ENCODE peak calls at places on chromosomes 11 and 22, in seven cellular contexts. D is transverse colon, S is OCI-LY7, X is heart right ventricle, U is aorta, I is cardiac fibroblast, C is lower leg skin. T is an unnamed sample.

GRCh38 chr11:27865105-27865504 is 164.8 kb upstream of the BDNF start:
- DNase-seq in D (no peak), S (no peak), X (no peak), U (no peak), I (no peak), C (no peak), T (no peak)

GRCh38 chr11:121372671-121373429 is 79.3 kb upstream of the SORL1 start:
- DNase-seq in D (no peak), S (peak), X (no peak), U (no peak), I (no peak), C (no peak), T (no peak)

GRCh38 chr22:44108806-44109385 is 71.8 kb upstream of the PARVG start:
- DNase-seq in D (no peak), S (no peak), X (no peak), U (peak), I (no peak), C (no peak), T (no peak)

GRCh38 chr22:44020981-44021380 is 3.1 kb upstream of the PARVB start:
- DNase-seq in D (no peak), S (no peak), X (no peak), U (no peak), I (peak), C (no peak), T (no peak)

GRCh38 chr11:130581631-130582030 is 133.2 kb downstream of the ADAMTS15 start:
- DNase-seq in D (no peak), S (no peak), X (no peak), U (no peak), I (peak), C (no peak), T (no peak)

GRCh38 chr11:56642339-56642738 is at the start of gene OR5AP2:
- DNase-seq in D (no peak), S (no peak), X (no peak), U (no peak), I (no peak), C (no peak), T (no peak)

GRCh38 chr11:1888811-1889526 is 2.7 kb downstream of the PRR33 start:
- DNase-seq in D (peak), S (no peak), X (no peak), U (no peak), I (no peak), C (no peak), T (peak)

GRCh38 chr11:8384199-8384821 is 120.6 kb upstream of the LMO1 start:
- DNase-seq in D (peak), S (no peak), X (no peak), U (no peak), I (peak), C (no peak), T (peak)

GRCh38 chr11:77602385-77603105 is 12.8 kb downstream of the AQP11 start:
- DNase-seq in D (no peak), S (no peak), X (no peak), U (no peak), I (peak), C (no peak), T (no peak)

DNA sequence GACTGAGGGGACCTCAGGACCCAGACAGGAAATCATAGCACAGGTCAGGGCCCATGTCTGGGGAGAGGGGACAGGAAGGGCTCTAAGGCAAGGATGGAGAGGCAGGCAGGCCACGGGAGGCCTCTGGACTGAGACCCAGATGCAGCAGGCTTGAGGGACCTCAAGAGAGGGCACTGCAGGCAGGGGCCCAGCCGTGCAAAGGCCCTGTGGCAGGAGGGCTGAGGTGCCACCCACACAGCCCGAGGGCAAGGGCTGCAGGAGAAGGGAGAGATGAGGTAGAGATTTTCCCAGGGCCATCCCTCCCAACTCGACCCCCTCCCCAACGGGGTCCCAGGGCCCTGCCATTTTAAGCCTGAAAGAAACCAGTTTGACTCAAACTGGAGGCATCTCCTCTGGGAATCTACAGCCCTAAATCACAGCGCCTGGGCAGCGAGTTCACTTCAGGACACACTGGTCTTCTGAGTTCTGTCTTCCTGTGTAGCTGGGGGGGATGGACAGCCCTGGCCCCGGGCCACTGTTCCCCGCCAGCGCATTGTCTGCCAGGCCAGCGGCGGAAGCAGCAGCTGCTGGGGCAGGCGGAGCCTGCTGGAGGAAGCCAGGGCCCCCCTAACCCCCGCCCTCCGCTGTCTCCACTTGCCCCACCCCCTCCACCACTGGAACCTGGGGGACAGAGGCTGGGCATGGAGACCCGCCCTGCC is 20.3 kb upstream of the WNT7B start:
- DNase-seq in D (peak), S (peak), X (peak), U (peak), I (peak), C (peak), T (peak)
- H3K4me3 ChIP-seq in D (no peak), S (no peak), X (peak), U (no peak), I (no peak), C (no peak), T (no peak)

DNA sequence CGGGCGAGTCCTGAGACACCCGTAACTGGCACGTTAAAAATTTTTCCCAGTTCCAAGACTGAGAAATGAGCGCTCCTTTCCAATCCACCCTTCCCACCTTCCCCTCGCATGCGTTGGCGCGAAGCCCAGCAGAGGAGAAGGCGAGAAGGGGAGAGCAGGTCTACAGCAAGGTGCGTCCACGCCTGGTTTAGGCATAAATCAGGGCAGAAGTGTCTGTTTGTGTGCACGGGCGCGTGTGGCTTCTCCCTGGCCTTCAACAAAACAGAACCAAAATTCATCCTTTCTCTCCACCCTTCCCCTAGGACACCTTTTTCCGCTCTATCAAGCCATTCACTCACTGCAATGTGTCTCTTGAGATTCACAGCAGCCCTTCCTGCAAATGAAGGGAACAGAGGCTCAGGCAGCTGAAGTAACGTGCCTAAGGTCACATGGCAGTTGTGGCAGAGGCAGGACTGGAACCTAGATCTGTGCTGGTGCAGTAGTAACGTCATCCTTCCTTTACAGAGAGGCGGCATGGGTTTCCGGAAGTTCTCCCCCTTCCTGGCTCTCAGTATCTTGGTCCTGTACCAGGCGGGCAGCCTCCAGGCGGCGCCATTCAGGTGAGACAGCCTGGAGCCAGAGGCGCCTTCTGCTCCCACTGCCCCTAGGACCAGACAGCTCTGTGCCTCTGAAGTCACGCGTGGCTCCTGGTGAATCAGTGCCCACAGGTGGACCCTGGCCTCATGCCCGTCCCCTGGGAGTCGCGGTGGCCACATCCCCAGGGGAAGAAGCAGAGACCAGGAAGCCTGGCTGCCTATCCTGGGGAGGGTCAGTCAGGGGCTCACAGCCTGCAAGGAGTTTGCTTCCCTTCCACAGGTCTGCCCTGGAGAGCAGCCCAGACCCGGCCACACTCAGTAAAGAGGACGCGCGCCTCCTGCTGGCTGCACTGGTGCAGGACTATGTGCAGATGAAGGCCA is 1.1 kb downstream of the CALCB start:
- DNase-seq in D (peak), S (peak), X (peak), U (peak), I (peak), C (peak), T (peak)
- H3K4me3 ChIP-seq in D (peak), S (no peak), X (peak), U (no peak), I (peak), C (no peak), T (peak)

DNA sequence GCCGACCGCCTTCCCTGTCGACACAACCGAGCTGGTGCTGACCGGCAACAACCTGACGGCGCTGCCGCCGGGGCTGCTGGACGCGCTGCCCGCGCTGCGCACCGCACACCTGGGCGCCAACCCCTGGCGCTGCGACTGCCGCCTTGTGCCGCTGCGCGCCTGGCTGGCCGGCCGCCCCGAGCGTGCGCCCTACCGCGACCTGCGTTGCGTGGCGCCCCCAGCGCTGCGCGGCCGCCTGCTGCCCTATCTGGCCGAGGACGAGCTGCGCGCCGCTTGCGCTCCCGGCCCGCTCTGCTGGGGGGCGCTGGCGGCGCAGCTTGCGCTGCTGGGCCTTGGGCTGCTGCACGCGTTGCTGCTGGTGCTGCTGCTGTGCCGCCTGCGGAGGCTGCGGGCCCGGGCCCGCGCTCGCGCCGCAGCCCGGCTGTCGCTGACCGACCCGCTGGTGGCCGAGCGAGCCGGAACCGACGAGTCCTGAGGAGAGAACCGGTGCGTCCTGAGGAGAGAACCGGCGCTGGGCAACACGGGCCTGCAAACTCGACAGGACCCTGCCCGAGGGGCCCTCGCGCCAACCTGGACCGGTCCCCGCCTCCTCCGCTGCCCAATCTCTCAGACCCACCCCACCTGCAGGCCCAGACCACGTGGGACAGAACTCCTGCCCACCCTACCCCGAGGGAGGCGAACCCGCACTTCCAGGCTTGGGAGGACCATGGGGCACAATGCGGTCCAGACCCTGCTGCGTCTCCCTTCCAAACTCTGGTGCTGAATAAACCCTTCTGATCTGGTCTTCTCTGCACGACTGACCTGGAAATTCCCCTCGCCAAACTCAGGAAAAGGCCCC is 870 bp downstream of the GP1BB start:
- DNase-seq in D (no peak), S (peak), X (no peak), U (no peak), I (no peak), C (no peak), T (no peak)
- H3K4me3 ChIP-seq in D (no peak), S (no peak), X (peak), U (no peak), I (no peak), C (no peak), T (no peak)

DNA sequence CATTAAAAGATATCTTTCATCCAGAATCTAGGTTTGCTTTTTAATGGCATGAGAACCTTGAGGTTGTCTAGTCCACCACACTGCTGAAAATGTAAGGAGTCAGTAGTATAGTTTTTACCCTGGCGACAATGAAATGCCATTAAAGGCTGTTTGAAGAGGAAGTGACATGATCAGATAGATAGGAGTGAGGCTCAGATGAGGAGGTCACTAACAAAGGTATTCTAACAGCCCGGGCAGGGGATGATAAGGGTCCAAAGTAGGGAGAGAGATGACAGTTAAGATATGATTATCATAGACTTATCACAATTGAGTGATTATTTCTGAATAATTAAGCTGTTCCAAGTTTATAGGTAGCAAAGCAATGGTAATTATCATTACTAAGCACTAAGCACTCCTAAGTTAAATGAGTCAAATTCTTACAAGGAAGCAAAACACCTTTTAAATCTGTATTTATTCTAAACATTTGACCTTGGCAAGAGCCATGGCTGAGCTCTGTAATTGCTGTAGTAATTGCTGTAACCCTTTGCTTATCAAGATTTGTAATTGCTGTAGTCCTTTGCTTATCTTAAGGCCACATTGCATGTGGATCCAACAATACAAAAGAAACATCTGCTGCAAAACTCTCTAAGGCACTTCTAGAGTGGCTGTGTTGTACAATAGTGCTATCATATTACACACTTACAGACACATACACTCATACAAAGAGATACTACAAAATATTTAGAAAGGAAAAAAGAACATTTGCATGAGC is 92.6 kb downstream of the ENTHD1 start:
- DNase-seq in D (no peak), S (no peak), X (no peak), U (no peak), I (no peak), C (no peak), T (no peak)
- H3K4me3 ChIP-seq in D (no peak), S (no peak), X (no peak), U (no peak), I (no peak), C (no peak), T (no peak)

DNA sequence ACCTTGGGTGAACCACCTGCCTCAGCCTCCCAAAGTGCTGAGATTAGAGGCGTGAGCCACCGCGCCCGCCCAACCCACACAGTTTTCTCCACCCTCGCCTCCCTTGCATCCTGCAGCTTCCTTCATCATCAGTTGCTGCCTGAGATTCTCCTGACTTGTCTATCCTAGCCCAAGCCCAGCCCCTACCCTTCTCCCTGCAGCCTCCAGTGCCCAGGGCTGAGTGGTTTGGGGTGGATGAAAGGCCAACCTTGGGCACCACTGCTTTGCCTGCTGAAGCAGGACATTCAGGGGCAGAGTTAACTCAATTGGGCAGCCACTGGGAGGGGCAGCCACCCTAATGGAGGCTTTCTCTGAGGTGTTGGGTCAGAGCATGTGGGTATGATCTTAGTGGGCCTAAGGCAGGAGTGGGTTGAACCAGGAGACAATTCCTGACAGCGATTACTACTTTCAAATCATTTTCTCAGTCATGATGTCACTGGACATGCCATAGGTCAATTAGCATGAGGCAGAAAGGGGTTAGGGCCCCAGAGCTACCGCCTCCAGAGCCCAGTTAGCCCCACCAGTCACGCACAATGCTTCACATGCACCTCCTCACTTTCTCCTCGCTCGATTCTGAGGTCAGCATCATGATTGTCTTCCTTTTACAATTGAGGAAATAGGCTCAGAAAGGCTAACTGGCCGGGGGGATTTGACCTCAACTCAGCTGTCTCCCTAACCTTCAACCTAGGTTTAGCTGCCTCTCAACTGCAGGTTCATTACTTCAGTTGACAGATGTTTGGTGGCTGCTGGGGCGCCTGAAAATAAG is 1.0 kb upstream of the FKBP2 start:
- DNase-seq in D (no peak), S (peak), X (no peak), U (no peak), I (no peak), C (no peak), T (peak)
- H3K4me3 ChIP-seq in D (no peak), S (peak), X (peak), U (no peak), I (peak), C (no peak), T (no peak)